ENCODE peak calls at places on chromosomes 12 and 14, in six cellular contexts. K is bronchial epithelial cell, V is A549, G is BJ, J is cardiac fibroblast, X is PC-3. R is an unnamed sample.

GRCh38 chr12:24510581-24511125 is 438.2 kb downstream of the BCAT1 start:
- DNase-seq in G (no peak), X (no peak), K (no peak), V (no peak), J (no peak), R (no peak)

GRCh38 chr12:109967383-109968031 is 28.7 kb downstream of the GIT2 start:
- DNase-seq in J (no peak), K (no peak), G (no peak), X (peak; percentile 15), V (no peak), R (no peak)

GRCh38 chr14:69013943-69014782 is 35.1 kb upstream of the ACTN1 start:
- DNase-seq in V (peak; percentile 86), J (peak; percentile 69), K (peak; percentile 81), G (no peak), X (peak; percentile 95), R (peak; percentile 44)

GRCh38 chr12:108629824-108630476 is 3.7 kb downstream of the SELPLG start:
- DNase-seq in G (peak; percentile 53), K (peak; percentile 94), J (peak; percentile 88), V (peak; percentile 58), X (peak; percentile 71), R (peak; percentile 33)

GRCh38 chr12:106134294-106134949 is 4.3 kb downstream of the NUAK1 start:
- DNase-seq in G (no peak), K (no peak), X (no peak), J (no peak), V (no peak), R (no peak)

GRCh38 chr12:460301-461230 is 827 bp downstream of the B4GALNT3 start:
- DNase-seq in J (no peak), X (no peak), V (no peak), K (no peak), G (no peak), R (no peak)

GRCh38 chr12:49923035-49923644 is 19.4 kb upstream of the FAIM2 start:
- DNase-seq in K (no peak), V (no peak), X (no peak), G (no peak), J (no peak), R (no peak)

GRCh38 chr14:89121961-89122675 is 294.9 kb downstream of the FOXN3 start:
- DNase-seq in K (no peak), G (no peak), V (no peak), J (no peak), X (no peak), R (no peak)

GRCh38 chr14:38469156-38469555 is 213.3 kb upstream of the CLEC14A start:
- DNase-seq in V (no peak), G (no peak), X (no peak), K (no peak), J (peak; percentile 80), R (peak; percentile 37)

GRCh38 chr14:22589096-22589839 is at the start of gene DAD1:
- DNase-seq in K (peak; percentile 99), J (peak; percentile 100), V (peak; percentile 99), X (peak; percentile 99), G (peak; percentile 99), R (peak; percentile 97)

GRCh38 chr14:104732355-104732804 is 8.4 kb downstream of the ADSS1 start:
- DNase-seq in J (no peak), X (no peak), G (no peak), K (peak; percentile 76), V (peak; percentile 89), R (no peak)
- TF ChIP-seq CTCF in J (no peak), X (no peak), G (no peak), K (no peak), V (no peak), R (no peak)

GRCh38 chr12:26114720-26115406 is 10.0 kb downstream of the BHLHE41 start:
- DNase-seq in J (no peak), K (no peak), G (no peak), V (no peak), X (no peak), R (no peak)
- H3K4me3 ChIP-seq in J (peak overlapping the region; percentile 48), K (peak overlapping the region; percentile 36), G (peak overlapping the region; percentile 57), V (peak overlapping the region; percentile 53), X (peak overlapping the region; percentile 71), R (peak overlapping the region; percentile 62)

GRCh38 chr12:121295123-121295745 is 1.3 kb downstream of the CAMKK2 start:
- DNase-seq in X (peak; percentile 28), V (peak; percentile 29), G (no peak), J (no peak), K (no peak), R (no peak)
- TF ChIP-seq CTCF in X (no peak), V (no peak), G (no peak), J (no peak), K (no peak), R (no peak)

GRCh38 chr12:45243963-45244362 is 28.1 kb downstream of the ANO6 start:
- DNase-seq in J (no peak), V (no peak), X (no peak), K (no peak), G (no peak), R (no peak)
- H3K4me3 ChIP-seq in J (no peak overlapping the region), V (no peak overlapping the region), X (no peak overlapping the region), K (no peak overlapping the region), G (no peak overlapping the region), R (no peak overlapping the region)

GRCh38 chr14:102683399-102684275 is 91.2 kb downstream of the RCOR1 start:
- DNase-seq in K (no peak), J (no peak), V (no peak), G (no peak), X (no peak), R (no peak)
- TF ChIP-seq CTCF in K (no peak), J (no peak), V (no peak), G (no peak), X (no peak), R (no peak)